ENCODE peak calls at places on chromosomes 5 and 9, in five cellular contexts. C is H1, Q is K562, H is HepG2, J is GM12878. G is an unnamed sample.

GRCh38 chr5:109945097-109945678 is 255.5 kb downstream of the MAN2A1 start:
- DNase-seq in C (no peak), Q (no peak), H (peak; percentile 13), J (no peak), G (no peak)

GRCh38 chr5:103110403-103110802 is 9.5 kb downstream of the GIN1 start:
- DNase-seq in C (no peak), Q (no peak), H (no peak), J (no peak), G (no peak)

GRCh38 chr9:125986966-125987365 is 239.8 kb downstream of the PBX3 start:
- DNase-seq in C (no peak), Q (no peak), H (no peak), J (no peak), G (no peak)

GRCh38 chr9:105993051-105993854 is 298.9 kb downstream of the TMEM38B start:
- DNase-seq in C (no peak), Q (no peak), H (no peak), J (no peak), G (no peak)

GRCh38 chr5:75156585-75156984 is 80.1 kb downstream of the ANKRD31 start:
- DNase-seq in C (no peak), Q (no peak), H (peak; percentile 15), J (no peak), G (no peak)

GRCh38 chr5:74075900-74076484 is 450.0 kb downstream of the ARHGEF28 start:
- DNase-seq in C (no peak), Q (no peak), H (no peak), J (no peak), G (no peak)

GRCh38 chr5:56102885-56103284 is 108.1 kb upstream of the IL6ST start:
- DNase-seq in C (no peak), Q (no peak), H (no peak), J (no peak), G (no peak)

GRCh38 chr5:107135391-107135790 is 535.3 kb downstream of the EFNA5 start:
- DNase-seq in C (no peak), Q (no peak), H (no peak), J (no peak), G (no peak)

GRCh38 chr9:113511856-113512761 is 48.6 kb downstream of the RGS3 start:
- DNase-seq in C (no peak), Q (no peak), H (no peak), J (peak; percentile 81), G (no peak)

GRCh38 chr9:12680341-12680740 is 12.8 kb upstream of the TYRP1 start:
- DNase-seq in C (no peak), Q (no peak), H (no peak), J (no peak), G (no peak)

GRCh38 chr5:14581333-14581890 is at the start of gene OTULINL:
- DNase-seq in C (peak; percentile 59), Q (peak; percentile 100), H (peak; percentile 24), J (no peak), G (peak; percentile 33)

GRCh38 chr5:96896806-96897205 is 20.5 kb downstream of the ERAP2 start:
- DNase-seq in C (no peak), Q (no peak), H (no peak), J (no peak), G (no peak)

GRCh38 chr5:163269624-163270023 is 167.8 kb upstream of the CCNG1 start:
- DNase-seq in C (no peak), Q (no peak), H (no peak), J (no peak), G (no peak)

GRCh38 chr5:19790811-19791466 is 197.1 kb downstream of the CDH18 start:
- DNase-seq in C (no peak), Q (no peak), H (no peak), J (no peak), G (no peak)

GRCh38 chr5:59483971-59484472 is 409.5 kb downstream of the PDE4D start:
- DNase-seq in C (peak; percentile 31), Q (no peak), H (no peak), J (no peak), G (no peak)

GRCh38 chr5:87139795-87140194 is 127.9 kb upstream of the RASA1 start:
- DNase-seq in C (no peak), Q (no peak), H (no peak), J (no peak), G (no peak)

DNA sequence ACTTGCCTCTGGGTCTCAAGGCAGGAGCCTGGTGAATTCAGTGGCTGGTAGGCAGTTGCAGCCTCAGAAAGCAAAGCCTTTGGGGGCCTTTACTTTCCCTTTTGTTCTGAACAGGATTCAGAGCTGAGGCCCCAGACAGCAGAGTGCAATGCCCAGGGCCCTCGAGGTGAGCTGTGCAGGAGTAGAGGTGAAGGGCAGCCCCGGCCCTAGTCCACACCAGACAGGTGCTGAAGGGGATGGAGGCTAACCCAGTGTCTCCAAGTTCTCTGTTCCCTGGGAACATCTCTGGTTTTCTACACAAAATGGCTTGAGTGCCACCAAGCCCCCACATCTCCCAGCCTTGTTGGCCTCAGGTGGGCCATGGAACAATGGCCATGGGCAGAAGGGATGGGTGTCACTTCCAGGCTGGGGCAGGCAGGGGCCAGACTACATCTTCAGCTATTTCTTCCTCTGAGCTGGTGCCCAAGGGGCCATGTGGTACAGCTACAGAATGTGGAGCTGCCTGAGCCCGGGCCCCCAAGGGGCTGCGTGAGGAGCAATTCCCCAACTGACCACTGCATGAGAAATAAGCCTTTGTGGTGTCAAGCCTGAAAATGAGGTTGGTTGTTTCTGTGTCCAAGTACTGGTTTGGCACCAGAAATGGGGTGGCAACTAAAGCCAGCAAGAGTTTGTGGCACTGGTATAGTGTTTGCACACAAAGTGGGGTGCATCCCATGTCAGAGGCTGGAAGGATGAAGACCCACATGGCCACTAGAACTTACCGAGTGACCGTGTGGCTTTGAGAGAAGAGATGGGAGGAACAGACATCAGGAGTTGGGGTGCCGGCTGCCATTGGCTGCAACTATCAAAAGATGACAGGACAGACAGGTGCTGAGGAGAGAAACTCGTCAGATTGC is 57.8 kb downstream of the BARX1 start:
- DNase-seq in C (no peak), Q (no peak), H (no peak), J (no peak), G (no peak)
- TF ChIP-seq SP1 in C (no peak), Q (no peak), H (no peak), J (no peak), G (no peak)

DNA sequence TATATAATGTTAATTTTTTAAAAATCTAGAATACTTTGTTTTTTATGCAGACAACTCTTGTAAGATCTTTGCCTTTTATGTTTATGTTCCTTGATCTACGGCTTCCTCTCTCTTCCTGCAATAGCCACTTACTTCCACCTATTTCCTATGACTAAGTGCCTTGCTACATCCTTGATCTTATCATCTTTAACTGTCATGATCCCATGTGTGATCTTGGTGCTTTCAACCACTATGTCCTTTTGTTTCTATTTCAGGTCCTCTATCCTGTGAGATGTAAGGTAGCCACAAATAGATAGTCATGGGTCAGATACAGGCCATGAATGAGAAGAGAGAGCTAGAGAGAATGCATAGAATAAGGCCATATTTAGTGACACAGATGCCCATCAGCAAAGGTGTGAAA is 243.6 kb upstream of the HAPLN1 start:
- DNase-seq in C (no peak), Q (no peak), H (no peak), J (no peak), G (no peak)
- TF ChIP-seq JUND in C (no peak), Q (no peak), H (no peak), J (no peak), G (no peak)

DNA sequence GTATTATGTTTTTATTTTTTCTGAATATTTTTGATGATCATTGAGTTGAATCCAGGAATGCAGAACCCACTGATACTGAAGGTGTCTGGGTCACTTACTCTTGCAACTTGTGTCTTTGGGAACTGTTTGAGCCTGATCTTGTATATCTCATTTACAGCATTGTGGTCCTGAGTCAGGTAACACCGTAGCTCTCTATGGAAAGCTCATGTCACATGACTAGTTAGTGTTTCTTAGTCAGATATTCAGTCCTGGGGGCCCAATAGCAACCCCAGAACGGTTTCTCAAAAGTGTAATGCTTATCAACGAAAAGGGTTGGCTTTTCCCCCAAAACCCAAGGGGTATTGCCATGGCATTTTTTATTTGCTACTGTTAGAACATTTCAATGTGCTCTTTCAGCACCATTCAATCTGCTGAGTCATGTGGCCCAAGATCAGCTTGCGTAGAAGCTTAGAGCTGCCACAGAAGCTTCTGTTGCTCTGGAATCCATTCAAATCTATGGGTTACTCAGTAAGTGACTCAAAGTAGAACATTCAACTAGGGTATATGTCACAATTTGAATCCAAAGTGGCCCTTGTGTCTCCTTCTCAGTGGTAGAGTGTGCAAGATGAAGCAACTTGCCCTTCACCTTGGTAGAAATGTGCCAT is 12.1 kb upstream of the PTAR1 start:
- DNase-seq in C (no peak), Q (no peak), H (no peak), J (no peak), G (no peak)
- TF ChIP-seq SP1 in C (no peak), Q (no peak), H (no peak), J (no peak), G (no peak)

DNA sequence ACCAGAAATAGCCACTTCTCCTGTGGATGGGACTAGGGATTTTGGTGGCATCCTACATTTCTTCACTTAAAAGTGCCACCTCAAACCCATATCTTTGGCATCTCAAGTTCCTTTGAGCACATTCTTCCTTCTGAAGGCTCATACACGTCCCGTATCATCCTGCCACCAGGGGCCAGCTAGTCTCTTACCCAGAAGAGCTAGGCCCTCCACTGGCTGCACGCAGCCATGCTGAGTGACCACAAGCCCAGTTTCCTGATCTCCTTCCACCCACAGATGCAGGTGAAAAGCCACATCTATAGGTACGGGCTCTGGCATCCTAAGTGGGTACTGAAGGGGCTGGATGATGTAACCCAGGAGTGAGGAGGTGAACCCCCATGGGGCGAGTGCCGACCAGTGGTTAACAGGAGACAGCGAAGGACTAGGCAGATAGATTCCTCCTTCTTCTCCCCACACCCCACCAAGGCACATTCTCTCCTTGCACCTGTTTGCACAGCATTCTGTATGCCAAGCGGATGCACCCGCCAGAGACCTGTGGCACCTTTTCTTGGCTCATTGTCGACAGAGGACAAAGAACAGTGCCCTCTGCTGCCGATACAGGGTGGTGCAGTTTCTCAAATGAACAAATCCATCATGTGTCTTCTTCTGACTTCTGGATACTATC is 14.4 kb upstream of the SCGB3A1 start:
- DNase-seq in C (peak; percentile 29), Q (peak; percentile 51), H (peak; percentile 45), J (peak; percentile 17), G (peak; percentile 75)
- TF ChIP-seq JUND in C (no peak), Q (no peak), H (no peak), J (no peak), G (no peak)

DNA sequence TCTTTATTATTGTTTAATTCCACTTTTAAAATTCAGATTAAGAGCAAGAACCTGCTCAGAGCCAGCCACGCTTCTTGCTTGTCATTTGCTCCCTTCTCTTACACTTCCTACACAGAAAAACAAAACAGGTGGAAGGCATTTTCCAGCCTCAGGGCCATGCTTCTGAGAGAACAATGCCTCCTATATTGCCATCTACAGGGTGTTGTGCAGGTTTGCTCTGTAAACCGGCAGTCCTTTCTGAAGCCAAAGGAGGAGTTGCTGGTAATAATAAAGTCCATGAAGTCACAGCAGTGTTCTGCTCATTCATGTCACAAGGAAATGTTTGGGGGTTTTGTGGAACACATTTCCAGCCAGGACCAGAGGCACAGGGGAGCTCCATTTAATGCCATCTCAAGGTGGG is 16.1 kb upstream of the PRLR start:
- DNase-seq in C (no peak), Q (no peak), H (peak; percentile 35), J (no peak), G (no peak)
- TF ChIP-seq SP1 in C (no peak), Q (no peak), H (no peak), J (no peak), G (no peak)

DNA sequence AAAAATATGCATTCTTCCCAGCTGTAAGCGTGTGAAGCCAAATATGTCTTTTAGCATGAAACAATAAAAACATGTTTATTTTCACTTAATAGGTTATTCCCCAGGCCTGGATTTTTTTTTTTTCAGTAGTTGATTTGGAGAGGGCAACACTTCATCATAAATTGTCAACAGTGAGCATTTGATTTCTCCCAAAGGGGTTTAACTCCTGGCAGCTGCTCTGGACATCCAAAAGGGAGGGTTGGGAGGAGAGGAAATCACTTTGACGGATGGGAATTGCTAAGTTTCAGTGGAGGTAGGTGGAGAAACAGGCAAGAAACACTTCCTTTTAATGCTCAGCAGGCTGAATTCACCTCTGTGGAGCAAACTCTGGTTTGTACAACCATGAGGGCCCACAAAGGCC is 23.7 kb downstream of the PLAC8L1 start:
- DNase-seq in C (no peak), Q (no peak), H (no peak), J (no peak), G (no peak)
- TF ChIP-seq JUND in C (no peak), Q (no peak), H (no peak), J (no peak), G (no peak)

G was measured in HCT116.